ENCODE peak calls at places on chromosomes 6 and 20, in six cellular contexts. K, C, M, Z, F and N are unnamed samples.

GRCh38 chr6:53199765-53200164 is 51.1 kb upstream of the GCM1 start:
- DNase-seq in K (no peak), C (no peak), M (no peak), Z (no peak), F (no peak), N (no peak)

GRCh38 chr20:24634855-24635254 is 165.4 kb downstream of the SYNDIG1 start:
- DNase-seq in K (no peak), C (no peak), M (no peak), Z (no peak), F (peak; percentile 29), N (peak; percentile 65)

GRCh38 chr20:59697082-59697481 is 92.7 kb downstream of the PHACTR3 start:
- DNase-seq in K (no peak), C (no peak), M (no peak), Z (no peak), F (no peak), N (no peak)

GRCh38 chr6:30763618-30764489 is 19.5 kb upstream of the IER3 start:
- DNase-seq in K (no peak), C (no peak), M (no peak), Z (peak; percentile 70), F (no peak), N (no peak)

GRCh38 chr6:129863664-129864063 is 2.5 kb upstream of the TMEM244 start:
- DNase-seq in K (no peak), C (no peak), M (no peak), Z (no peak), F (peak; percentile 77), N (no peak)

GRCh38 chr6:53984163-53984562 is 127.1 kb upstream of the MLIP start:
- DNase-seq in K (no peak), C (no peak), M (no peak), Z (no peak), F (peak; percentile 86), N (no peak)

GRCh38 chr20:14986026-14986655 is 648.7 kb upstream of the FLRT3 start:
- DNase-seq in K (peak; percentile 86), C (no peak), M (peak; percentile 94), Z (peak; percentile 49), F (no peak), N (no peak)

GRCh38 chr6:34484899-34485298 is 19.0 kb downstream of the PACSIN1 start:
- DNase-seq in K (peak; percentile 61), C (no peak), M (no peak), Z (no peak), F (peak; percentile 28), N (no peak)

GRCh38 chr6:6414946-6415345 is 94.5 kb upstream of the F13A1 start:
- DNase-seq in K (no peak), C (no peak), M (no peak), Z (no peak), F (no peak), N (no peak)

GRCh38 chr6:148947621-148948444 is 201.0 kb downstream of the UST start:
- DNase-seq in K (peak; percentile 94), C (peak; percentile 80), M (peak; percentile 88), Z (peak; percentile 73), F (peak; percentile 60), N (peak; percentile 88)

GRCh38 chr20:5128886-5129285 is 2.1 kb downstream of the CDS2 start:
- DNase-seq in K (peak; percentile 60), C (no peak), M (no peak), Z (no peak), F (no peak), N (no peak)

GRCh38 chr6:85912582-85912981 is 269.9 kb upstream of the SYNCRIP start:
- DNase-seq in K (no peak), C (no peak), M (no peak), Z (no peak), F (no peak), N (no peak)

GRCh38 chr6:91462236-91462635 is 875.4 kb upstream of the MAP3K7 start:
- DNase-seq in K (no peak), C (no peak), M (no peak), Z (no peak), F (no peak), N (no peak)

GRCh38 chr6:148509789-148510581 is 167.3 kb downstream of the SASH1 start:
- DNase-seq in K (peak; percentile 74), C (no peak), M (no peak), Z (no peak), F (no peak), N (peak; percentile 88)

GRCh38 chr20:48972816-48973215 is 51.3 kb downstream of the ARFGEF2 start:
- DNase-seq in K (no peak), C (no peak), M (no peak), Z (no peak), F (no peak), N (no peak)

GRCh38 chr20:34569598-34569997 is 11.1 kb downstream of the MAP1LC3A start:
- DNase-seq in K (no peak), C (no peak), M (no peak), Z (no peak), F (no peak), N (no peak)

GRCh38 chr6:56435326-56435725 is 187.9 kb upstream of the COL21A1 start:
- DNase-seq in K (no peak), C (no peak), M (no peak), Z (no peak), F (no peak), N (no peak)

GRCh38 chr6:11804706-11805105 is 26.1 kb upstream of the ADTRP start:
- DNase-seq in K (no peak), C (no peak), M (no peak), Z (no peak), F (no peak), N (no peak)

GRCh38 chr20:63565021-63565698 is 8.9 kb downstream of the HELZ2 start:
- DNase-seq in K (no peak), C (no peak), M (no peak), Z (no peak), F (no peak), N (no peak)

GRCh38 chr20:10492065-10492464 is 57.0 kb downstream of the SLX4IP start:
- DNase-seq in K (no peak), C (no peak), M (no peak), Z (no peak), F (no peak), N (no peak)

GRCh38 chr6:151229401-151230276 is 10.1 kb upstream of the AKAP12 start:
- DNase-seq in K (no peak), C (no peak), M (no peak), Z (no peak), F (no peak), N (no peak)

GRCh38 chr6:110534731-110535164 is 58.3 kb upstream of the SLC22A16 start:
- DNase-seq in K (no peak), C (no peak), M (no peak), Z (peak; percentile 29), F (no peak), N (no peak)

GRCh38 chr6:153618371-153619328 is 420.4 kb upstream of the OPRM1 start:
- DNase-seq in K (no peak), C (no peak), M (no peak), Z (no peak), F (no peak), N (no peak)

GRCh38 chr20:33684533-33685327 is 1.5 kb downstream of the E2F1 start:
- DNase-seq in K (no peak), C (no peak), M (no peak), Z (no peak), F (no peak), N (no peak)

GRCh38 chr6:114090626-114091025 is 119.7 kb upstream of the HDAC2 start:
- DNase-seq in K (no peak), C (no peak), M (no peak), Z (no peak), F (no peak), N (no peak)

GRCh38 chr6:159134701-159135364 is 34.4 kb upstream of the FNDC1 start:
- DNase-seq in K (peak; percentile 92), C (peak; percentile 64), M (peak; percentile 80), Z (peak; percentile 59), F (peak; percentile 75), N (peak; percentile 80)

GRCh38 chr20:43431120-43431519 is 26.6 kb upstream of the SRSF6 start:
- DNase-seq in K (no peak), C (no peak), M (no peak), Z (no peak), F (no peak), N (no peak)

GRCh38 chr6:136501514-136501913 is 48.7 kb downstream of the MAP7 start:
- DNase-seq in K (no peak), C (no peak), M (no peak), Z (no peak), F (no peak), N (no peak)

GRCh38 chr6:134170844-134171243 is 118.4 kb upstream of the SLC2A12 start:
- DNase-seq in K (no peak), C (no peak), M (no peak), Z (peak; percentile 55), F (no peak), N (no peak)
- H3K27ac ChIP-seq in K (peak overlapping the region; percentile 92), C (no peak overlapping the region), M (peak overlapping the region; percentile 99), Z (peak overlapping the region; percentile 57), F (no peak overlapping the region), N (peak overlapping the region; percentile 19)

GRCh38 chr20:31564284-31564683 is 40.8 kb upstream of the ID1 start:
- DNase-seq in K (no peak), C (no peak), M (no peak), Z (no peak), F (no peak), N (no peak)

GRCh38 chr20:31566332-31566657 is 38.8 kb upstream of the ID1 start:
- DNase-seq in K (no peak), C (no peak), M (no peak), Z (no peak), F (no peak), N (no peak)

GRCh38 chr20:31567380-31567720 is 37.7 kb upstream of the ID1 start:
- DNase-seq in K (no peak), C (no peak), M (no peak), Z (no peak), F (no peak), N (no peak)

GRCh38 chr20:31566658-31567379 is 38.3 kb upstream of the ID1 start:
- DNase-seq in K (peak; percentile 71), C (no peak), M (peak; percentile 63), Z (no peak), F (peak; percentile 75), N (no peak)

DNA sequence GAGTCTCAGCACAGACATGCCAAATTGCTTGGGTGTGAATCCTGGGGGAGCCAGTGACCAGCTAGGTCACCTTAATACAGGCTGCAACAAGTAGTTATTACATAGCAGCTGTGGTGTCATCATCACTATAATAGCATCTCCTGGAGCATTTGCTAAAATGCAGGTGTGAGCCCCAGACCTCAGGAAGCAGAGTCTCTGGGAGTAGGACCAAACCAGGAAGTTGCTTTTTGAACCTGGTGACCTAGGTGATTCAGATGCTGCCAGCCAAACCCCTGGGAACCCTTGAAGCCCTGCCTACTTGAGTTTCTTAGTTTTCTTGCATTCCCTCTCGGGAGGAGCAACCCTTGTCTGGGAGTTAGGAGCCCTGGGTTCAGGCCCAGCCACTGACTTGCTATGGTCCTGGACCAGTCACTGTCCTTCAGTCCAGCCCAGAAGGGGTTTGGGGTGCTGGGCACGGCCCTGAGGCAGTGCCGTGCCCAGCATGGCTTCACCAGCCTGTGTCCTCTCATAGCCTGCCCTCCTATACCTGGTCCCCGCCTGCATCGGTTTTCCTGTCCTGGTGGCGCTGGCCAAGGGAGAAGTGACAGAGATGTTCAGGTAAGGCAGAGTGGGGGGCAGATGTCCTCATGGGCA is 39.3 kb upstream of the ID1 start:
- DNase-seq in K (peak; percentile 70), C (no peak), M (no peak), Z (no peak), F (no peak), N (no peak)
- TF ChIP-seq POLR2A in K (no peak), C (no peak), M (no peak), Z (no peak), F (no peak), N (no peak)

GRCh38 chr6:87779542-87779941 is 77.5 kb upstream of the AKIRIN2 start:
- DNase-seq in K (no peak), C (no peak), M (no peak), Z (no peak), F (no peak), N (no peak)
- H3K27ac ChIP-seq in K (no peak overlapping the region), C (no peak overlapping the region), M (no peak overlapping the region), Z (no peak overlapping the region), F (no peak overlapping the region), N (no peak overlapping the region)

GRCh38 chr6:131949909-131950766 is 1.0 kb downstream of the CCN2 start:
- DNase-seq in K (peak; percentile 81), C (no peak), M (peak; percentile 80), Z (peak; percentile 81), F (peak; percentile 32), N (peak; percentile 87)
- TF ChIP-seq POLR2A in K (no peak), C (peak; percentile 17), M (no peak), Z (no peak), F (no peak), N (peak; percentile 5)